ENCODE peak calls at places on chromosomes 16 and 17, in four cellular contexts. R, L, C and D are unnamed samples. For H3K4me1, the result is how much of the 10 kb centered on the place peaks cover.

GRCh38 chr16:1474047-1474446 is 781 bp downstream of the CLCN7 start:
- DNase-seq in R (no peak), L (no peak), C (no peak), D (no peak)

GRCh38 chr17:81013642-81014041 is 21.3 kb upstream of the BAIAP2 start:
- DNase-seq in R (no peak), L (no peak), C (no peak), D (no peak)

GRCh38 chr17:7839199-7839889 is 5.3 kb downstream of the KDM6B start:
- DNase-seq in R (peak), C (no peak), L (peak), D (no peak)

GRCh38 chr16:88449267-88449561 is 3.9 kb upstream of the ZFPM1 start:
- DNase-seq in L (peak), R (no peak), C (no peak), D (no peak)

GRCh38 chr16:3012828-3013420 is at the start of gene CLDN9:
- DNase-seq in L (peak), C (no peak), R (peak), D (no peak)

GRCh38 chr16:11627822-11628457 is 40.3 kb upstream of the SNN start:
- DNase-seq in C (no peak), L (no peak), R (no peak), D (no peak)

GRCh38 chr17:68775969-68776368 is 174.8 kb upstream of the FAM20A start:
- DNase-seq in R (no peak), L (no peak), C (no peak), D (no peak)

GRCh38 chr16:67926181-67926742 is 5.4 kb downstream of the CTRL start:
- DNase-seq in L (no peak), R (peak), C (no peak), D (no peak)

GRCh38 chr16:87765473-87765775 is 362 bp downstream of the KLHDC4 start:
- DNase-seq in L (no peak), R (no peak), C (no peak), D (peak)

GRCh38 chr17:27456681-27457404 is 595 bp downstream of the KSR1 start:
- DNase-seq in L (no peak), C (no peak), R (peak), D (no peak)

GRCh38 chr17:82320956-82321927 is 3.8 kb upstream of the CD7 start:
- DNase-seq in L (no peak), C (peak), R (peak), D (peak)

GRCh38 chr17:66625321-66625767 is 209.6 kb upstream of the CACNG5 start:
- DNase-seq in R (no peak), L (no peak), C (peak), D (no peak)

GRCh38 chr16:24645739-24646645 is 83.5 kb upstream of the TNRC6A start:
- DNase-seq in C (peak), R (no peak), L (peak), D (no peak)

GRCh38 chr16:88991813-88992350 is 14.9 kb upstream of the CBFA2T3 start:
- DNase-seq in L (no peak), R (no peak), C (no peak), D (no peak)

GRCh38 chr17:72383053-72383847 is 262.4 kb downstream of the SOX9 start:
- DNase-seq in R (peak), L (no peak), C (no peak), D (no peak)

GRCh38 chr17:57699751-57700186 is 45.3 kb downstream of the CCDC182 start:
- DNase-seq in L (no peak), R (no peak), C (no peak), D (no peak)

GRCh38 chr17:28170771-28171170 is 128.3 kb downstream of the NLK start:
- DNase-seq in L (no peak), C (no peak), R (no peak), D (no peak)

GRCh38 chr17:54899721-54900456 is 763 bp upstream of the TOM1L1 start:
- DNase-seq in L (peak), C (no peak), R (peak), D (no peak)

GRCh38 chr16:57781741-57782606 is 20.3 kb downstream of the KIFC3 start:
- DNase-seq in C (no peak), L (no peak), R (no peak), D (no peak)

GRCh38 chr17:81553018-81553615 is 964 bp upstream of the FAAP100 start:
- DNase-seq in L (peak), R (peak), C (peak), D (peak)

GRCh38 chr16:2857451-2858244 is at the start of gene PRSS22:
- DNase-seq in R (peak), C (no peak), L (peak), D (no peak)

GRCh38 chr16:85359147-85359822 is 247.0 kb upstream of the CIBAR2 start:
- DNase-seq in L (no peak), R (no peak), C (no peak), D (no peak)

GRCh38 chr16:87474017-87474416 is 18.8 kb downstream of the ZCCHC14 start:
- DNase-seq in C (no peak), R (no peak), L (no peak), D (no peak)

GRCh38 chr17:68771867-68772515 is 170.8 kb upstream of the FAM20A start:
- DNase-seq in R (no peak), C (peak), L (peak), D (peak)

GRCh38 chr16:11621539-11621919 is 34.8 kb upstream of the LITAF start:
- DNase-seq in C (no peak), R (no peak), L (no peak), D (no peak)

GRCh38 chr17:35809855-35810461 is 674 bp downstream of the TAF15 start:
- DNase-seq in R (no peak), L (no peak), C (no peak), D (no peak)

GRCh38 chr16:28534542-28535373 is 4.0 kb downstream of the NUPR1 start:
- DNase-seq in R (no peak), C (no peak), L (peak), D (peak)

GRCh38 chr17:67245694-67246397 is 850 bp upstream of the HELZ start:
- DNase-seq in C (no peak), L (peak), R (peak), D (peak)

GRCh38 chr17:78822552-78822951 is 18.1 kb downstream of the USP36 start:
- DNase-seq in R (no peak), C (no peak), L (no peak), D (no peak)

DNA sequence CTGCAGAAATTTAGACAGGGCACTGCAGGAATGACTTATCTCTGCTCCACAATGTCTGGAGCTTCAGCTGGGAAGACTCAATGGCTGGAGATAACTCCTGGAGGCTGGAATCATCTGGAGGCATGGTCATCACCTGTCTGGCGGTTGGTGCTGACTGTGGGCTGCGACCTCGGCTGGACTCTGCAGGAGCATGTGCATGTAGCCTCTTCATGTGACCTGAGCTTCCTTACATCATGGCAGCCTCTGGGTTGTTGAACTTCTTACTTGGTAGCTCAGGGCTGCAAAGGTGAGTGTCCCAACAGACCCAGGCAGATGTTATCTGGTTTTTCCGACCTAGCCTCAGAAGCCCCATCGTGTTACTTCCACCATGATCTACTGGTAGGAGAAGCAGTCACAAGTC is 188.2 kb upstream of the RPL38 start:
- DNase-seq in R (no peak), C (no peak), L (no peak), D (no peak)
- H3K4me1 ChIP-seq in R (under half), C (under half), L (under half), D (under half)

DNA sequence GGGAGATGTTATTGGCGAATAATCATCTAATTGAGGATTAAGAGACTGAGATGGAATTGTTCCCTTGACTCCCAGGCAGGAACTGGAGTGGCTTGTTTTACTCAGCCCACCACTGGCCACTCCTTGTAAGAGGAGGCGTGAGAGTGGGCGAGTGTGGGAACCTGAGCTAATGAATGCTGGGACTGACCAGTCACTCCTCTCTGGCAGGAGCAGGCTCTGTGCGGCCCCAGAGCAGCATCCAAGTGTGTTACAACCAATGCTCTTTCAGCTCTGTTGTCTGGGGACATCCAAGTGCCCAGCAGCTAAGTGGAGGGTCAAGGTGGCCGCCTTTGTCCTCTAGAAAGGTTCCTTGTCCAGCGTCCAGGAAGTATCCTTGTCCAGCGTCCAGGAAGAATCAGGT is 739.9 kb downstream of the CDH8 start:
- DNase-seq in R (no peak), L (no peak), C (no peak), D (no peak)
- H3K4me3 ChIP-seq in R (no peak), L (no peak), C (no peak), D (no peak)

GRCh38 chr16:83949724-83950001 is 3.4 kb upstream of the OSGIN1 start:
- DNase-seq in C (no peak), L (no peak), R (no peak), D (no peak)
- H3K4me1 ChIP-seq in C (under half), L (under half), R (under half), D (under half)

GRCh38 chr17:4233668-4234258 is 30.0 kb downstream of the ANKFY1 start:
- DNase-seq in C (no peak), R (no peak), L (peak), D (no peak)

GRCh38 chr17:4232168-4232813 is 31.5 kb downstream of the ANKFY1 start:
- DNase-seq in R (no peak), L (no peak), C (no peak), D (peak)

GRCh38 chr17:4235372-4236279 is 28.2 kb downstream of the ANKFY1 start:
- DNase-seq in R (no peak), L (no peak), C (no peak), D (no peak)

GRCh38 chr17:4236456-4236855 is 27.3 kb downstream of the ANKFY1 start:
- DNase-seq in L (no peak), C (no peak), R (no peak), D (no peak)

DNA sequence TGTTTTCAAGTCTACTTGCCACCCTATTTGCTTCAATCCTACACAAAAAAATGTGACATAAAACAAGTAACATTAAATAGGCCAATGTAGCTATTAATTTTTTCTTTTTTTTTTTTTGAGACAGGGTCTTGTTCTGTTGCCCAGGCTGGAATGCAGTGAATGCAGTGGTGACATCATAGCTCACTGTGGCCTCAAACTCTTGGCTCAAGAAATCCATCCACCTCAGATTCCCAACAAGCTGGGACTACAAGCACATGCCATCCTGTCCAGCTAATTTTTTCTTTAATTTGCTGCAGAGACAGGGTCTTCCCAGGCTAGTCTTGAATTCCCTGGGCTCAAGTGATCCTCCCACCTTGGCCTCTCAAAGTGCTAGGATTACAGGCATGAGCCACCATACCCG is 29.4 kb downstream of the ANKFY1 start:
- DNase-seq in C (no peak), L (no peak), R (no peak), D (no peak)
- H3K4me3 ChIP-seq in C (no peak), L (no peak), R (no peak), D (no peak)

GRCh38 chr16:35706901-35707300 is 2247.5 kb downstream of the TP53TG3F start:
- DNase-seq in C (no peak), R (no peak), L (no peak), D (no peak)
- H3K4me1 ChIP-seq in C (under half), R (under half), L (under half), D (under half)

DNA sequence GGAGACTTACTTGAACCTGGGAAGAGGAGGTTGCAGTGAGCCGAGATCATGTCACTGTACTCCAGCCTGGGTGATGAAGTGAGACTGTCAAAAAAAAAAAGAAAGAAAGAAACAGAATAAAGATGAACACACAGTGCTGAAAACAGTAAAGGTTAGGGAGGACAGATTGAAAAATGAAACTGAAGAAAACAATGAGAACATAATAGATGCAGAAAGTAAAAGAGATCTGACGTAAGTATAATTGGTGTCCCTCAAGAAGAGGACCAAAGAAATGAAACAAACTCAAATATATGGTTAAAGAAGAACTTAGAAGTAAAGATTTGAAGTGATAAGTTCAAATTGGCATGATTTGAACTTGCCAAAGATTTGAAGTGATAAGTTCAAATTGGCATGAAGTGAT is 7.1 kb downstream of the DCAF7 start:
- DNase-seq in L (no peak), R (no peak), C (no peak), D (no peak)
- H3K4me3 ChIP-seq in L (no peak), R (no peak), C (no peak), D (no peak)